ENCODE peak calls at places on chromosome 1, in six cellular contexts. One of them, this sample, is unnamed.
A peak's percentile ranks its signal among the peaks of the same experiment; 100 is the strongest.

GRCh38 chr1:167474191-167474641 is 44.1 kb downstream of the CD247 start:
- DNase-seq in kidney tubule cell: no peak
- DNase-seq in Kasumi-1: no peak
- DNase-seq in heart right ventricle: no peak
- DNase-seq in NCI-H1436: no peak
- DNase-seq in astrocyte of the spinal cord: no peak
- DNase-seq in this sample: peak; percentile 58

GRCh38 chr1:171828794-171829193 is 12.5 kb upstream of the DNM3 start:
- DNase-seq in kidney tubule cell: no peak
- DNase-seq in Kasumi-1: peak; percentile 14
- DNase-seq in heart right ventricle: no peak
- DNase-seq in NCI-H1436: no peak
- DNase-seq in astrocyte of the spinal cord: no peak
- DNase-seq in this sample: no peak

GRCh38 chr1:202037706-202038296 is 27.4 kb downstream of the ELF3 start:
- DNase-seq in kidney tubule cell: peak; percentile 75
- DNase-seq in Kasumi-1: no peak
- DNase-seq in heart right ventricle: no peak
- DNase-seq in NCI-H1436: no peak
- DNase-seq in astrocyte of the spinal cord: no peak
- DNase-seq in this sample: no peak

GRCh38 chr1:110370827-110371226 is 20.0 kb downstream of the SLC16A4 start:
- DNase-seq in kidney tubule cell: peak; percentile 66
- DNase-seq in Kasumi-1: no peak
- DNase-seq in heart right ventricle: no peak
- DNase-seq in NCI-H1436: no peak
- DNase-seq in astrocyte of the spinal cord: peak; percentile 57
- DNase-seq in this sample: no peak

GRCh38 chr1:40030528-40031135 is 9.9 kb upstream of the CAP1 start:
- DNase-seq in kidney tubule cell: peak; percentile 49
- DNase-seq in Kasumi-1: no peak
- DNase-seq in heart right ventricle: no peak
- DNase-seq in NCI-H1436: no peak
- DNase-seq in astrocyte of the spinal cord: peak; percentile 52
- DNase-seq in this sample: no peak

GRCh38 chr1:33164120-33164519 is 17.7 kb downstream of the TRIM62 start:
- DNase-seq in kidney tubule cell: no peak
- DNase-seq in Kasumi-1: no peak
- DNase-seq in heart right ventricle: no peak
- DNase-seq in NCI-H1436: no peak
- DNase-seq in astrocyte of the spinal cord: no peak
- DNase-seq in this sample: no peak

GRCh38 chr1:242890211-242890741 is 364.8 kb downstream of the CEP170 start:
- DNase-seq in kidney tubule cell: no peak
- DNase-seq in Kasumi-1: no peak
- DNase-seq in heart right ventricle: peak; percentile 44
- DNase-seq in NCI-H1436: no peak
- DNase-seq in astrocyte of the spinal cord: peak; percentile 1
- DNase-seq in this sample: no peak

GRCh38 chr1:234201600-234201999 is 171.7 kb upstream of the COA6 start:
- DNase-seq in kidney tubule cell: no peak
- DNase-seq in Kasumi-1: no peak
- DNase-seq in heart right ventricle: no peak
- DNase-seq in NCI-H1436: no peak
- DNase-seq in astrocyte of the spinal cord: no peak
- DNase-seq in this sample: no peak

GRCh38 chr1:158093376-158093775 is 87.3 kb upstream of the CD1D start:
- DNase-seq in kidney tubule cell: no peak
- DNase-seq in Kasumi-1: no peak
- DNase-seq in heart right ventricle: no peak
- DNase-seq in NCI-H1436: no peak
- DNase-seq in astrocyte of the spinal cord: no peak
- DNase-seq in this sample: no peak

GRCh38 chr1:108149796-108150467 is 50.2 kb downstream of the SLC25A24 start:
- DNase-seq in kidney tubule cell: no peak
- DNase-seq in Kasumi-1: no peak
- DNase-seq in heart right ventricle: no peak
- DNase-seq in NCI-H1436: no peak
- DNase-seq in astrocyte of the spinal cord: no peak
- DNase-seq in this sample: no peak

GRCh38 chr1:202411421-202411820 is 62.9 kb downstream of the PPP1R12B start:
- DNase-seq in kidney tubule cell: no peak
- DNase-seq in Kasumi-1: no peak
- DNase-seq in heart right ventricle: no peak
- DNase-seq in NCI-H1436: no peak
- DNase-seq in astrocyte of the spinal cord: no peak
- DNase-seq in this sample: no peak

GRCh38 chr1:92804721-92805169 is 19.8 kb upstream of the EVI5 start:
- DNase-seq in kidney tubule cell: peak; percentile 91
- DNase-seq in Kasumi-1: peak; percentile 28
- DNase-seq in heart right ventricle: peak; percentile 50
- DNase-seq in NCI-H1436: no peak
- DNase-seq in astrocyte of the spinal cord: peak; percentile 89
- DNase-seq in this sample: peak; percentile 82

GRCh38 chr1:174800951-174801350 is 198.8 kb upstream of the CACYBP start:
- DNase-seq in kidney tubule cell: no peak
- DNase-seq in Kasumi-1: no peak
- DNase-seq in heart right ventricle: no peak
- DNase-seq in NCI-H1436: no peak
- DNase-seq in astrocyte of the spinal cord: no peak
- DNase-seq in this sample: no peak

GRCh38 chr1:2594641-2595131 is 8.1 kb downstream of the PRXL2B start:
- DNase-seq in kidney tubule cell: no peak
- DNase-seq in Kasumi-1: no peak
- DNase-seq in heart right ventricle: peak; percentile 20
- DNase-seq in NCI-H1436: no peak
- DNase-seq in astrocyte of the spinal cord: no peak
- DNase-seq in this sample: no peak

GRCh38 chr1:163877016-163877415 is 555.3 kb downstream of the NUF2 start:
- DNase-seq in kidney tubule cell: no peak
- DNase-seq in Kasumi-1: no peak
- DNase-seq in heart right ventricle: no peak
- DNase-seq in NCI-H1436: no peak
- DNase-seq in astrocyte of the spinal cord: no peak
- DNase-seq in this sample: no peak

GRCh38 chr1:77407738-77408375 is 126.0 kb downstream of the AK5 start:
- DNase-seq in kidney tubule cell: no peak
- DNase-seq in Kasumi-1: no peak
- DNase-seq in heart right ventricle: no peak
- DNase-seq in NCI-H1436: no peak
- DNase-seq in astrocyte of the spinal cord: peak; percentile 70
- DNase-seq in this sample: no peak

GRCh38 chr1:204921855-204922516 is 51.3 kb downstream of the NFASC start:
- DNase-seq in kidney tubule cell: no peak
- DNase-seq in Kasumi-1: no peak
- DNase-seq in heart right ventricle: no peak
- DNase-seq in NCI-H1436: no peak
- DNase-seq in astrocyte of the spinal cord: no peak
- DNase-seq in this sample: no peak

GRCh38 chr1:116764466-116764896 is 10.3 kb downstream of the CD2 start:
- DNase-seq in kidney tubule cell: no peak
- DNase-seq in Kasumi-1: no peak
- DNase-seq in heart right ventricle: no peak
- DNase-seq in NCI-H1436: no peak
- DNase-seq in astrocyte of the spinal cord: no peak
- DNase-seq in this sample: no peak

GRCh38 chr1:248800459-248800858 is 25.3 kb downstream of the SH3BP5L start:
- DNase-seq in kidney tubule cell: no peak
- DNase-seq in Kasumi-1: no peak
- DNase-seq in heart right ventricle: no peak
- DNase-seq in NCI-H1436: no peak
- DNase-seq in astrocyte of the spinal cord: no peak
- DNase-seq in this sample: no peak

GRCh38 chr1:154276797-154277196 is 4.4 kb downstream of the HAX1 start:
- DNase-seq in kidney tubule cell: no peak
- DNase-seq in Kasumi-1: peak; percentile 17
- DNase-seq in heart right ventricle: no peak
- DNase-seq in NCI-H1436: no peak
- DNase-seq in astrocyte of the spinal cord: no peak
- DNase-seq in this sample: no peak

GRCh38 chr1:89451011-89451410 is 73.6 kb upstream of the LRRC8B start:
- DNase-seq in kidney tubule cell: peak; percentile 83
- DNase-seq in Kasumi-1: no peak
- DNase-seq in heart right ventricle: no peak
- DNase-seq in NCI-H1436: no peak
- DNase-seq in astrocyte of the spinal cord: peak; percentile 24
- DNase-seq in this sample: no peak

GRCh38 chr1:246428542-246429308 is 78.4 kb downstream of the SMYD3 start:
- DNase-seq in kidney tubule cell: peak; percentile 100
- DNase-seq in Kasumi-1: no peak
- DNase-seq in heart right ventricle: no peak
- DNase-seq in NCI-H1436: no peak
- DNase-seq in astrocyte of the spinal cord: peak; percentile 96
- DNase-seq in this sample: no peak

GRCh38 chr1:15106608-15107007 is 46.9 kb upstream of the TMEM51 start:
- DNase-seq in kidney tubule cell: peak; percentile 28
- DNase-seq in Kasumi-1: no peak
- DNase-seq in heart right ventricle: no peak
- DNase-seq in NCI-H1436: no peak
- DNase-seq in astrocyte of the spinal cord: no peak
- DNase-seq in this sample: no peak

GRCh38 chr1:89686520-89686919 is 53.6 kb downstream of the LRRC8C start:
- DNase-seq in kidney tubule cell: no peak
- DNase-seq in Kasumi-1: no peak
- DNase-seq in heart right ventricle: no peak
- DNase-seq in NCI-H1436: no peak
- DNase-seq in astrocyte of the spinal cord: no peak
- DNase-seq in this sample: no peak

GRCh38 chr1:201122321-201123017 is 4.5 kb downstream of the ASCL5 start:
- DNase-seq in kidney tubule cell: no peak
- DNase-seq in Kasumi-1: no peak
- DNase-seq in heart right ventricle: no peak
- DNase-seq in NCI-H1436: no peak
- DNase-seq in astrocyte of the spinal cord: no peak
- DNase-seq in this sample: no peak

GRCh38 chr1:245873883-245874671 is 633.0 kb downstream of the SMYD3 start:
- DNase-seq in kidney tubule cell: no peak
- DNase-seq in Kasumi-1: no peak
- DNase-seq in heart right ventricle: no peak
- DNase-seq in NCI-H1436: no peak
- DNase-seq in astrocyte of the spinal cord: peak; percentile 61
- DNase-seq in this sample: no peak

GRCh38 chr1:116376734-116377096 is 3.7 kb downstream of the ATP1A1 start:
- DNase-seq in kidney tubule cell: no peak
- DNase-seq in Kasumi-1: no peak
- DNase-seq in heart right ventricle: no peak
- DNase-seq in NCI-H1436: no peak
- DNase-seq in astrocyte of the spinal cord: no peak
- DNase-seq in this sample: no peak

This sample was measured in thyroid gland.